ENCODE peak calls at places on chromosomes 7 and 10, in five cellular contexts. One of them, this sample, is unnamed.

GRCh38 chr7:120774481-120774880 is 83.5 kb downstream of the TSPAN12 start:
- DNase-seq in cardiac muscle cell: no peak
- DNase-seq in fibroblast of lung: no peak
- DNase-seq in IMR-90: no peak
- DNase-seq in left lung: no peak
- DNase-seq in this sample: no peak

GRCh38 chr7:103446046-103446520 is at the start of gene SLC26A5:
- DNase-seq in cardiac muscle cell: peak; percentile 75
- DNase-seq in fibroblast of lung: no peak
- DNase-seq in IMR-90: no peak
- DNase-seq in left lung: peak; percentile 36
- DNase-seq in this sample: no peak

GRCh38 chr10:88313897-88314296 is 269.2 kb downstream of the RNLS start:
- DNase-seq in cardiac muscle cell: no peak
- DNase-seq in fibroblast of lung: no peak
- DNase-seq in IMR-90: no peak
- DNase-seq in left lung: no peak
- DNase-seq in this sample: no peak

GRCh38 chr7:98278408-98278807 is 3.1 kb upstream of the BRI3 start:
- DNase-seq in cardiac muscle cell: no peak
- DNase-seq in fibroblast of lung: no peak
- DNase-seq in IMR-90: no peak
- DNase-seq in left lung: no peak
- DNase-seq in this sample: no peak

GRCh38 chr10:15097011-15097812 is at the start of gene RPP38:
- DNase-seq in cardiac muscle cell: peak; percentile 98
- DNase-seq in fibroblast of lung: peak; percentile 90
- DNase-seq in IMR-90: peak; percentile 92
- DNase-seq in left lung: peak; percentile 97
- DNase-seq in this sample: peak; percentile 94

GRCh38 chr10:132873395-132873794 is 69.0 kb downstream of the CFAP46 start:
- DNase-seq in cardiac muscle cell: no peak
- DNase-seq in fibroblast of lung: no peak
- DNase-seq in IMR-90: no peak
- DNase-seq in left lung: peak; percentile 10
- DNase-seq in this sample: no peak

GRCh38 chr7:145175366-145175765 is 339.5 kb upstream of the TPK1 start:
- DNase-seq in cardiac muscle cell: no peak
- DNase-seq in fibroblast of lung: no peak
- DNase-seq in IMR-90: no peak
- DNase-seq in left lung: no peak
- DNase-seq in this sample: no peak

GRCh38 chr7:47625861-47626444 is 44.0 kb upstream of the TNS3 start:
- DNase-seq in cardiac muscle cell: no peak
- DNase-seq in fibroblast of lung: no peak
- DNase-seq in IMR-90: no peak
- DNase-seq in left lung: no peak
- DNase-seq in this sample: no peak

GRCh38 chr7:79531116-79531515 is 77.6 kb upstream of the MAGI2 start:
- DNase-seq in cardiac muscle cell: no peak
- DNase-seq in fibroblast of lung: no peak
- DNase-seq in IMR-90: no peak
- DNase-seq in left lung: no peak
- DNase-seq in this sample: no peak

GRCh38 chr7:27182285-27182827 is 2.7 kb downstream of the HOXA11 start:
- DNase-seq in cardiac muscle cell: no peak
- DNase-seq in fibroblast of lung: no peak
- DNase-seq in IMR-90: no peak
- DNase-seq in left lung: peak; percentile 16
- DNase-seq in this sample: no peak

GRCh38 chr10:96374639-96374984 is 15.8 kb upstream of the OPALIN start:
- DNase-seq in cardiac muscle cell: peak; percentile 38
- DNase-seq in fibroblast of lung: no peak
- DNase-seq in IMR-90: no peak
- DNase-seq in left lung: no peak
- DNase-seq in this sample: no peak

GRCh38 chr7:87517136-87517805 is 41.8 kb upstream of the ABCB4 start:
- DNase-seq in cardiac muscle cell: no peak
- DNase-seq in fibroblast of lung: peak; percentile 65
- DNase-seq in IMR-90: peak; percentile 0
- DNase-seq in left lung: no peak
- DNase-seq in this sample: peak; percentile 36

GRCh38 chr10:33273295-33274002 is 61.0 kb downstream of the NRP1 start:
- DNase-seq in cardiac muscle cell: peak; percentile 8
- DNase-seq in fibroblast of lung: peak; percentile 96
- DNase-seq in IMR-90: peak; percentile 96
- DNase-seq in left lung: peak; percentile 85
- DNase-seq in this sample: peak; percentile 96

GRCh38 chr10:5094265-5095205 is at the start of gene AKR1C3:
- DNase-seq in cardiac muscle cell: peak; percentile 53
- DNase-seq in fibroblast of lung: peak; percentile 58
- DNase-seq in IMR-90: peak; percentile 65
- DNase-seq in left lung: no peak
- DNase-seq in this sample: peak; percentile 85

GRCh38 chr10:118908487-118909280 is 120.8 kb upstream of the NANOS1 start:
- DNase-seq in cardiac muscle cell: no peak
- DNase-seq in fibroblast of lung: no peak
- DNase-seq in IMR-90: no peak
- DNase-seq in left lung: no peak
- DNase-seq in this sample: no peak

GRCh38 chr7:124915242-124915641 is 14.4 kb downstream of the POT1 start:
- DNase-seq in cardiac muscle cell: no peak
- DNase-seq in fibroblast of lung: no peak
- DNase-seq in IMR-90: no peak
- DNase-seq in left lung: no peak
- DNase-seq in this sample: no peak

GRCh38 chr7:95491634-95492314 is 6.0 kb downstream of the ASB4 start:
- DNase-seq in cardiac muscle cell: no peak
- DNase-seq in fibroblast of lung: peak; percentile 64
- DNase-seq in IMR-90: no peak
- DNase-seq in left lung: no peak
- DNase-seq in this sample: no peak

GRCh38 chr7:87474533-87475358 is 734 bp downstream of the ABCB4 start:
- DNase-seq in cardiac muscle cell: no peak
- DNase-seq in fibroblast of lung: peak; percentile 65
- DNase-seq in IMR-90: no peak
- DNase-seq in left lung: no peak
- DNase-seq in this sample: peak; percentile 25

GRCh38 chr10:63157845-63158624 is 24.9 kb downstream of the NRBF2 start:
- DNase-seq in cardiac muscle cell: peak; percentile 85
- DNase-seq in fibroblast of lung: peak; percentile 91
- DNase-seq in IMR-90: peak; percentile 95
- DNase-seq in left lung: no peak
- DNase-seq in this sample: peak; percentile 94

GRCh38 chr7:128893251-128894100 is 17.0 kb downstream of the KCP start:
- DNase-seq in cardiac muscle cell: no peak
- DNase-seq in fibroblast of lung: no peak
- DNase-seq in IMR-90: no peak
- DNase-seq in left lung: no peak
- DNase-seq in this sample: no peak

GRCh38 chr7:148925836-148926235 is 41.7 kb upstream of the EZH2 start:
- DNase-seq in cardiac muscle cell: no peak
- DNase-seq in fibroblast of lung: no peak
- DNase-seq in IMR-90: no peak
- DNase-seq in left lung: no peak
- DNase-seq in this sample: no peak

GRCh38 chr7:123633553-123633952 is 22.1 kb upstream of the LMOD2 start:
- DNase-seq in cardiac muscle cell: no peak
- DNase-seq in fibroblast of lung: peak; percentile 81
- DNase-seq in IMR-90: peak; percentile 77
- DNase-seq in left lung: no peak
- DNase-seq in this sample: peak; percentile 86

GRCh38 chr10:32139223-32140073 is 83.2 kb upstream of the KIF5B start:
- DNase-seq in cardiac muscle cell: no peak
- DNase-seq in fibroblast of lung: peak; percentile 96
- DNase-seq in IMR-90: peak; percentile 94
- DNase-seq in left lung: peak; percentile 90
- DNase-seq in this sample: peak; percentile 97

GRCh38 chr10:117768333-117769045 is 225.9 kb downstream of the EMX2 start:
- DNase-seq in cardiac muscle cell: no peak
- DNase-seq in fibroblast of lung: no peak
- DNase-seq in IMR-90: no peak
- DNase-seq in left lung: no peak
- DNase-seq in this sample: peak; percentile 57

GRCh38 chr10:119217937-119218579 is 10.7 kb downstream of the GRK5 start:
- DNase-seq in cardiac muscle cell: peak; percentile 35
- DNase-seq in fibroblast of lung: peak; percentile 35
- DNase-seq in IMR-90: peak; percentile 69
- DNase-seq in left lung: no peak
- DNase-seq in this sample: no peak

GRCh38 chr10:3500408-3500856 is 284.6 kb downstream of the KLF6 start:
- DNase-seq in cardiac muscle cell: peak; percentile 75
- DNase-seq in fibroblast of lung: peak; percentile 97
- DNase-seq in IMR-90: peak; percentile 90
- DNase-seq in left lung: peak; percentile 65
- DNase-seq in this sample: peak; percentile 22

GRCh38 chr7:4958477-4959301 is at the start of gene MMD2:
- DNase-seq in cardiac muscle cell: peak; percentile 23
- DNase-seq in fibroblast of lung: no peak
- DNase-seq in IMR-90: no peak
- DNase-seq in left lung: no peak
- DNase-seq in this sample: no peak

GRCh38 chr7:103348452-103348851 is 1.0 kb downstream of the PSMC2 start:
- DNase-seq in cardiac muscle cell: no peak
- DNase-seq in fibroblast of lung: no peak
- DNase-seq in IMR-90: no peak
- DNase-seq in left lung: no peak
- DNase-seq in this sample: no peak

GRCh38 chr7:143492043-143492471 is 14.4 kb downstream of the TAS2R41 start:
- DNase-seq in cardiac muscle cell: no peak
- DNase-seq in fibroblast of lung: peak; percentile 80
- DNase-seq in IMR-90: peak; percentile 90
- DNase-seq in left lung: no peak
- DNase-seq in this sample: peak; percentile 88

GRCh38 chr7:143493755-143494154 is 16.1 kb downstream of the TAS2R41 start:
- DNase-seq in cardiac muscle cell: no peak
- DNase-seq in fibroblast of lung: no peak
- DNase-seq in IMR-90: no peak
- DNase-seq in left lung: no peak
- DNase-seq in this sample: no peak

GRCh38 chr7:143487566-143487965 is 9.9 kb downstream of the TAS2R41 start:
- DNase-seq in cardiac muscle cell: no peak
- DNase-seq in fibroblast of lung: peak; percentile 20
- DNase-seq in IMR-90: peak; percentile 62
- DNase-seq in left lung: peak; percentile 78
- DNase-seq in this sample: peak; percentile 73

GRCh38 chr7:143492799-143493568 is 15.3 kb downstream of the TAS2R41 start:
- DNase-seq in cardiac muscle cell: no peak
- DNase-seq in fibroblast of lung: peak; percentile 59
- DNase-seq in IMR-90: peak; percentile 36
- DNase-seq in left lung: no peak
- DNase-seq in this sample: peak; percentile 47

GRCh38 chr7:143490719-143491306 is 13.1 kb downstream of the TAS2R41 start:
- DNase-seq in cardiac muscle cell: peak; percentile 13
- DNase-seq in fibroblast of lung: no peak
- DNase-seq in IMR-90: no peak
- DNase-seq in left lung: no peak
- DNase-seq in this sample: peak; percentile 54
- TF ChIP-seq CTCF in cardiac muscle cell: peak; percentile 72
- TF ChIP-seq CTCF in fibroblast of lung: peak; percentile 46
- TF ChIP-seq CTCF in IMR-90: peak; percentile 45
- TF ChIP-seq CTCF in left lung: peak; percentile 33
- TF ChIP-seq CTCF in this sample: peak; percentile 75

DNA sequence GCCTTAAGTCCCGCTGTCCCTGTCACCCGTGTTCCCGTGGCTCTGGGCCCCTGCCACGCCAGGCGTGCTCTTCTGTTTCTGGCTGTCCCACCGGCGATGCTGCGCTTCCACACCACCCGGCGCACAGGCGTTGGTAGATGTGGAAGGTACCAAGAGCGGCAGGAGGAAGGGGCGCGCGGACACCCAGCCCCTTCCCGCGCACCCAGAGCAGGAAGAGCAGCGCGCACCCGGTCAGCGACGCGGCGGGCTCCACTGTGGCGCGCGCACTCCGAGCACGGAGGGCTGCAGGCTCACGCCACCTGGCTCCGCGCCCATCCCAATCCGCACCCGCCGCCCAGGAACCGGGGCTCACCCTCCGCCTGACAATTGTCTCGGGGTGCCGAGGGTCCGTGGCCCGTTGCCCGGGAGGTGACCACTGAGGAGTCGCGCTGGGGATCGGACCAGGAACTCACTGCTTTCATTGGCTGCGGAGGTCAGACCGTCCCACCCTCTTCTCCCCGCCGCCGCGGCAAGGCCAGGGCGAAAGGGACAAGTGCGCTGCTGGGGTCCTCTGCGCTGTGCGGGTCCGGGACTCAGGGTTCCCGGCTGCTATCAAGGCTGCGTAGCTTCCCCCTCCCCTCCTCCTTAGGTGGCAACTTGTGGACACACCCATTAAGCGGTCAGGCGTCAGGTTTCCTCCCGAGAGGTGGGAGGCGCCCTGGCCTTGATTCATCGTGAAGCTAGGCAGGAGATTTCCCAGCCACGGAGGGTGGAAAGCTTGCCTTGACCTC is 121.6 kb upstream of the ZNF92 start:
- DNase-seq in cardiac muscle cell: peak; percentile 80
- DNase-seq in fibroblast of lung: peak; percentile 71
- DNase-seq in IMR-90: peak; percentile 19
- DNase-seq in left lung: peak; percentile 73
- DNase-seq in this sample: peak; percentile 49
- H3K4me3 ChIP-seq in cardiac muscle cell: peak overlapping the region; percentile 54
- H3K4me3 ChIP-seq in fibroblast of lung: peak overlapping the region; percentile 63
- H3K4me3 ChIP-seq in IMR-90: peak overlapping the region; percentile 56
- H3K4me3 ChIP-seq in left lung: peak overlapping the region; percentile 65
- H3K4me3 ChIP-seq in this sample: peak overlapping the region; percentile 69

GRCh38 chr10:53453196-53453595 is 680.6 kb upstream of the MBL2 start:
- DNase-seq in cardiac muscle cell: peak; percentile 28
- DNase-seq in fibroblast of lung: no peak
- DNase-seq in IMR-90: no peak
- DNase-seq in left lung: no peak
- DNase-seq in this sample: no peak
- TF ChIP-seq CTCF in cardiac muscle cell: no peak
- TF ChIP-seq CTCF in fibroblast of lung: no peak
- TF ChIP-seq CTCF in IMR-90: no peak
- TF ChIP-seq CTCF in left lung: no peak
- TF ChIP-seq CTCF in this sample: no peak

GRCh38 chr7:106281919-106282318 is 2.9 kb downstream of the NAMPT start:
- DNase-seq in cardiac muscle cell: no peak
- DNase-seq in fibroblast of lung: no peak
- DNase-seq in IMR-90: no peak
- DNase-seq in left lung: no peak
- DNase-seq in this sample: no peak
- H3K4me3 ChIP-seq in cardiac muscle cell: no peak overlapping the region
- H3K4me3 ChIP-seq in fibroblast of lung: no peak overlapping the region
- H3K4me3 ChIP-seq in IMR-90: no peak overlapping the region
- H3K4me3 ChIP-seq in left lung: no peak overlapping the region
- H3K4me3 ChIP-seq in this sample: no peak overlapping the region

GRCh38 chr7:140924019-140924820 is 509 bp downstream of the BRAF start:
- DNase-seq in cardiac muscle cell: peak; percentile 82
- DNase-seq in fibroblast of lung: peak; percentile 62
- DNase-seq in IMR-90: peak; percentile 68
- DNase-seq in left lung: peak; percentile 79
- DNase-seq in this sample: peak; percentile 61
- TF ChIP-seq CTCF in cardiac muscle cell: peak; percentile 49
- TF ChIP-seq CTCF in fibroblast of lung: peak; percentile 56
- TF ChIP-seq CTCF in IMR-90: peak; percentile 54
- TF ChIP-seq CTCF in left lung: peak; percentile 16
- TF ChIP-seq CTCF in this sample: peak; percentile 41

GRCh38 chr7:93203496-93203895 is 22.8 kb downstream of the HEPACAM2 start:
- DNase-seq in cardiac muscle cell: no peak
- DNase-seq in fibroblast of lung: no peak
- DNase-seq in IMR-90: no peak
- DNase-seq in left lung: no peak
- DNase-seq in this sample: no peak
- H3K4me3 ChIP-seq in cardiac muscle cell: no peak overlapping the region
- H3K4me3 ChIP-seq in fibroblast of lung: no peak overlapping the region
- H3K4me3 ChIP-seq in IMR-90: no peak overlapping the region
- H3K4me3 ChIP-seq in left lung: no peak overlapping the region
- H3K4me3 ChIP-seq in this sample: no peak overlapping the region

GRCh38 chr10:79491171-79491835 is 21.0 kb upstream of the EIF5AL1 start:
- DNase-seq in cardiac muscle cell: no peak
- DNase-seq in fibroblast of lung: no peak
- DNase-seq in IMR-90: no peak
- DNase-seq in left lung: no peak
- DNase-seq in this sample: no peak
- TF ChIP-seq CTCF in cardiac muscle cell: no peak
- TF ChIP-seq CTCF in fibroblast of lung: no peak
- TF ChIP-seq CTCF in IMR-90: no peak
- TF ChIP-seq CTCF in left lung: no peak
- TF ChIP-seq CTCF in this sample: no peak

This sample was measured in fibroblast of mammary gland.